ENCODE peak calls at places on chromosomes 5 and 9, in six cellular contexts. B is K562, X is HCT116, W is GM23338, E is SK-N-SH, U is HepG2. Q is an unnamed sample. For H3K79me2, the result is how much of the 10 kb centered on the place peaks cover.

GRCh38 chr5:107668933-107669542 is 1.7 kb downstream of the EFNA5 start:
- DNase-seq in B (no peak), X (no peak), W (peak), E (peak), U (no peak), Q (no peak)

GRCh38 chr5:79605560-79605959 is 6.7 kb upstream of the TENT2 start:
- DNase-seq in B (no peak), X (no peak), W (no peak), E (no peak), U (no peak), Q (no peak)

GRCh38 chr9:34746526-34746925 is 36.6 kb upstream of the CCL21 start:
- DNase-seq in B (no peak), X (no peak), W (no peak), E (no peak), U (no peak), Q (no peak)

GRCh38 chr5:1749346-1750124 is 50.1 kb downstream of the MRPL36 start:
- DNase-seq in B (no peak), X (no peak), W (no peak), E (no peak), U (no peak), Q (no peak)

GRCh38 chr9:126932871-126933321 is 18.3 kb downstream of the RALGPS1 start:
- DNase-seq in B (no peak), X (no peak), W (peak), E (no peak), U (no peak), Q (no peak)

GRCh38 chr5:106880656-106881055 is 790.1 kb downstream of the EFNA5 start:
- DNase-seq in B (no peak), X (peak), W (no peak), E (no peak), U (no peak), Q (no peak)

GRCh38 chr9:135993840-135994776 is 32.9 kb upstream of the UBAC1 start:
- DNase-seq in B (no peak), X (no peak), W (no peak), E (peak), U (peak), Q (no peak)

GRCh38 chr5:150751096-150751891 is 7.5 kb downstream of the DCTN4 start:
- DNase-seq in B (no peak), X (no peak), W (no peak), E (peak), U (no peak), Q (no peak)

GRCh38 chr9:92655896-92656536 is 13.9 kb downstream of the IPPK start:
- DNase-seq in B (no peak), X (no peak), W (no peak), E (no peak), U (no peak), Q (no peak)

GRCh38 chr5:14208071-14209021 is 65.2 kb downstream of the TRIO start:
- DNase-seq in B (no peak), X (no peak), W (no peak), E (no peak), U (peak), Q (peak)

GRCh38 chr9:131982683-131983239 is 96.9 kb downstream of the MED27 start:
- DNase-seq in B (no peak), X (no peak), W (no peak), E (no peak), U (no peak), Q (peak)

GRCh38 chr5:36373527-36374086 is 71.9 kb upstream of the RANBP3L start:
- DNase-seq in B (peak), X (no peak), W (no peak), E (no peak), U (peak), Q (no peak)

GRCh38 chr9:136564379-136564988 is 18.6 kb upstream of the NOTCH1 start:
- DNase-seq in B (peak), X (no peak), W (no peak), E (no peak), U (no peak), Q (peak)

DNA sequence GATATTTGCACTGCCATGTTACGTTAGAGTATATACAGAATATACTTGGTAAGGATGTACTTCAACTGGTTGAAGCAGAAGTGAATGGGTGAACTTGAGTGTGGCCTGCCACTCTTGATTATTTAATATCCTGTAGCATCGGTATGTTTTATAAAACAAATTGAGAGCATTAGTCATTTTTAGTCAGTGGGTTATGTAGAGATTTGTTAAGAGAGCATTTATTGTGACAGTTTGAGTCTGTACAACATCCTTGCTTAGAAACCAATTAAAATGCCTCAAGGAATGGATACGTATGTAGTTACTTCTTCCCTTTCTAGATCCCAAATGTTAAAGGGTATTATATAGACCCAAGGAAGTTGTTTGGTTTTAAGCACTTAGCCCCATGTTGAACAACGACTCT is 37.6 kb downstream of the ZCCHC7 start:
- DNase-seq in B (no peak), X (no peak), W (no peak), E (no peak), U (no peak), Q (no peak)
- H3K79me2 ChIP-seq in B (half or more), X (half or more), W (under half), E (under half), U (under half), Q (under half)

DNA sequence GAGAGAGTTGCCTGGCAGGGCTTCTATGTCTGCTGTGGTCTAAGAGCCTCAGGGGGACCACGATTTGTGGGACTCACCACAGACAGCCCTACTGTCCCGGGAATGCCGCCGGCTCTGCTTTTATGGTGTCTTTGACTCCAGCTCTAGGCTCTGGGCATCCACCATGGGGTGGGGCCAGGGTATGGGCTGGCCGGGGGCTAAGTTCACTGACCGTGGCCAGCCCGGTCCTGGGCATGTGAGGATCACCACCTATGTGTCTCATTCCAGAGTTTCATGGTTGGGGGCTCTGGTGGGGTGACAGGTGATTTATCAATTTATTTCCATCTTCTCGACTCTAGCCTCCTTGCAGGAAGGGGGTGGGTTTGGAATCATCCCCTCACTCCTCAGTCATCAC is 139.4 kb downstream of the GADD45G start:
- DNase-seq in B (no peak), X (no peak), W (no peak), E (no peak), U (no peak), Q (no peak)
- TF ChIP-seq REST in B (no peak), X (no peak), W (no peak), E (no peak), U (no peak), Q (no peak)

GRCh38 chr9:14153310-14153720 is 160.6 kb downstream of the NFIB start:
- DNase-seq in B (peak), X (no peak), W (peak), E (no peak), U (no peak), Q (no peak)
- H3K79me2 ChIP-seq in B (under half), X (under half), W (under half), E (under half), U (under half), Q (under half)

DNA sequence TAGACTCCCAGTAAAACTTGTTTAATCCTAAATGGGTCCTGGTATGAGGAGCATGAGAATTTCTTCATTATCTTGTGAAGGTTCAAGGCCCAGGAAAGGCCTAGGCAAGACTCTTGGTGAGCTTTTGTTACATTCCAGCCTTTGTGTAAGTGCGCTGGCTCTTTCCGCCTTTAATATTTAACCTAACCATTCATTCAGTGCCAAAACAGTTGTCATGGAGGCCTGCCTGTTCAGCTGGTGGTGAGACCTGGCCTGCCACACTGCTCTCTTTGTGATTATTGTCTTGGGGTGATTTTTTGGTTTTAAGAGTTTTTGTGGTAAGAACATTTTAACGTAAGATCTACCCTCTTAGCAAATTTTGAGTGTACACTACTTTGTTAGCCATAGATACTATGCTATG is 127.5 kb upstream of the WWC1 start:
- DNase-seq in B (no peak), X (no peak), W (no peak), E (no peak), U (no peak), Q (no peak)
- TF ChIP-seq REST in B (no peak), X (no peak), W (no peak), E (no peak), U (no peak), Q (no peak)

GRCh38 chr9:134135343-134136116 is at the start of gene WDR5:
- DNase-seq in B (peak), X (peak), W (peak), E (peak), U (peak), Q (peak)
- H3K79me2 ChIP-seq in B (half or more), X (under half), W (under half), E (under half), U (under half), Q (under half)

GRCh38 chr5:32388429-32389111 is 56.0 kb downstream of the ZFR start:
- DNase-seq in B (no peak), X (no peak), W (no peak), E (no peak), U (no peak), Q (no peak)

GRCh38 chr5:32390819-32391591 is 53.5 kb downstream of the ZFR start:
- DNase-seq in B (peak), X (peak), W (no peak), E (no peak), U (peak), Q (no peak)

GRCh38 chr5:32387176-32387575 is 57.4 kb downstream of the ZFR start:
- DNase-seq in B (no peak), X (no peak), W (no peak), E (no peak), U (no peak), Q (no peak)

GRCh38 chr5:32392039-32392438 is 52.5 kb downstream of the ZFR start:
- DNase-seq in B (no peak), X (no peak), W (no peak), E (no peak), U (no peak), Q (no peak)

DNA sequence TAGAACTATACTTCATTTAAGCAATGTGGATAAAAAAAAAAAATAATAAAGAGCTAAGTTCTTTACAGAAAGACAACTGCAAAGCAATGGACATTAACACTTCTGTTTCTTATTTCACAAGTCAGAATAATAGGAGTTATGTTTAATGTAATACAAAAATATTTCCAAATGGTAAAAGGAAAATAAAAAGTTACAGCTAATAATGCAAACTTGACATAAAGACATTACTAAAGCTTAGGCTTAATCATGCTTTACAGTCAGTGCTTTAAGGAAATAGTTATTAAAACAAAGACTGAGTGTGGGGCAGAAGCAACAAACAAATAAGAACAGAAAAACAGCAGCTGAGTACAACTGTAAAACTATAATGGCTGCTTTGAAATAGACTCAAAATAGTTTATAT is 56.7 kb downstream of the ZFR start:
- DNase-seq in B (no peak), X (no peak), W (no peak), E (no peak), U (no peak), Q (no peak)
- TF ChIP-seq REST in B (no peak), X (no peak), W (no peak), E (no peak), U (no peak), Q (no peak)

GRCh38 chr9:117303643-117304230 is 111.1 kb downstream of the ASTN2 start:
- DNase-seq in B (no peak), X (no peak), W (no peak), E (peak), U (no peak), Q (no peak)
- H3K79me2 ChIP-seq in B (under half), X (under half), W (under half), E (under half), U (under half), Q (under half)

Q was measured in GM12878.